ENCODE peak calls at places on chromosomes 12 and 14, in five cellular contexts. Y, X, P, O and R are unnamed samples.

GRCh38 chr12:7915911-7916403 is 20.0 kb downstream of the SLC2A3 start:
- DNase-seq in X (no peak), Y (no peak), O (no peak), P (peak; percentile 39), R (no peak)

GRCh38 chr12:120252071-120252906 is 13.2 kb downstream of the PXN start:
- DNase-seq in X (no peak), O (no peak), Y (no peak), P (no peak), R (peak; percentile 46)

GRCh38 chr14:55843718-55844403 is 263.9 kb downstream of the KTN1 start:
- DNase-seq in Y (no peak), O (no peak), X (no peak), P (no peak), R (no peak)

GRCh38 chr12:88453323-88453722 is 126.9 kb downstream of the KITLG start:
- DNase-seq in Y (no peak), O (no peak), P (no peak), X (no peak), R (no peak)

GRCh38 chr14:95196268-95196667 is 38.9 kb upstream of the DICER1 start:
- DNase-seq in Y (no peak), P (no peak), X (no peak), O (no peak), R (no peak)

GRCh38 chr12:62934799-62935674 is at the start of gene PPM1H:
- DNase-seq in P (peak; percentile 60), X (peak; percentile 93), O (peak; percentile 83), Y (peak; percentile 76), R (peak; percentile 84)

GRCh38 chr14:50343424-50343823 is 31.3 kb downstream of the DMAC2L start:
- DNase-seq in Y (no peak), O (no peak), P (peak; percentile 14), X (no peak), R (no peak)

GRCh38 chr12:124301084-124301654 is 6.3 kb downstream of the RFLNA start:
- DNase-seq in O (peak; percentile 21), P (no peak), Y (peak; percentile 27), X (no peak), R (no peak)

GRCh38 chr14:68172216-68172615 is 352.6 kb downstream of the RAD51B start:
- DNase-seq in X (no peak), P (no peak), O (no peak), Y (no peak), R (no peak)

GRCh38 chr12:79681008-79681590 is 9.7 kb downstream of the PAWR start:
- DNase-seq in O (no peak), X (no peak), Y (no peak), P (peak; percentile 68), R (no peak)

DNA sequence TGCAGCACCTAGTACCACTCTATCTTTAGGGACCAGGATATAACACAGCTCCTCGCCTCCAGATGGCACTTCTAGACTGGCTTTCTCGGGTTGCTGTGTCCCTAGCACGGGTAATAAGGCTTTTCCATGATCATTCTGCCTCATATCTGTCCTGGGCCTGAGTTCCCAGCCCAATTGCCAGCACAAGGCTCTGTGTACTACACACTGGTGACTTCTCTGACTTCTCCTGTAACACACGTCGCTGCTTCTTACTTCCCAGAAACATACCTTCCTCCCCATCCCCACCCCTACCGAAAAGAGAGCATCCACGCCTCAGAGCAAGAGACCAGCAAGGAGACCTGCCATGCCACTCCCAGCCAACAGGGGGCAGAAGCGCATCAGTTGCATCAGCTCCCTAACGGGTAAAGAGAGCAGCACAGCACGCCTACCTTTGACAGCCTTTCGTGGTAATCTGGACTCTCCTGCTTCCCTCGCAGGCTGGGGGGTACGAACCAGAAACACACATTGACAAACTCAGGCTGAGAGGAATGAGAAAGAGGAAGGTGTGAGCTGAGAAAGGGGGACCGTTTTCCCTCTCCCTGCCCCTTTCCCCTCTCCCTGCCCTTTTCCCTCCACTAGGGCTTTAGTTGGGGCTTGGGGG is 21.2 kb upstream of the ZNF740 start:
- DNase-seq in Y (peak; percentile 91), P (peak; percentile 76), O (peak; percentile 89), X (peak; percentile 85), R (peak; percentile 84)
- H3K36me3 ChIP-seq in Y (no peaks in the 10 kb centered on the region), P (peaks cover 30% of the 10 kb centered on the region), O (no peaks in the 10 kb centered on the region), X (no peaks in the 10 kb centered on the region), R (no peaks in the 10 kb centered on the region)

DNA sequence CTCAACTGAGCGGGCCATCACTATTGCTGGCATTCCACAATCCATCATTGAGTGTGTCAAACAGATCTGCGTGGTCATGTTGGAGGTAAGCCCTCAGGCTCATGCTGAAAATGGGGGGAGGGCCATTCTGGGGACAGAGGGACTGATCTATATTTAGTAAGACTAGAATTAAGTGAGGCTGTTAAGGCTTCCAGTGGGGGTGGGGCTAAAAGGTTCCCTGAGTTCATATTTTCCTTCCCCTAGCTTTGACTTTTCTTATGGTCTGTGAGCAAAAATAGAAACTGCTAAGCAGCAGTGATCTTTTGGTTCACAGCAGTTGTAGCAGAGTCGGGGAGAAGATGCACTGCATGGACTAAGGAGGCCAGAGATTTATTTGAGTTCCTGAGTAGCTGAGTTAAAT is 9.2 kb downstream of the PCBP2 start:
- DNase-seq in Y (no peak), X (no peak), O (peak; percentile 73), P (no peak), R (no peak)
- H3K36me3 ChIP-seq in Y (peaks cover 18% of the 10 kb centered on the region), X (peaks cover 65% of the 10 kb centered on the region), O (peaks cover 48% of the 10 kb centered on the region), P (peaks cover 99% of the 10 kb centered on the region), R (peaks cover 82% of the 10 kb centered on the region)

DNA sequence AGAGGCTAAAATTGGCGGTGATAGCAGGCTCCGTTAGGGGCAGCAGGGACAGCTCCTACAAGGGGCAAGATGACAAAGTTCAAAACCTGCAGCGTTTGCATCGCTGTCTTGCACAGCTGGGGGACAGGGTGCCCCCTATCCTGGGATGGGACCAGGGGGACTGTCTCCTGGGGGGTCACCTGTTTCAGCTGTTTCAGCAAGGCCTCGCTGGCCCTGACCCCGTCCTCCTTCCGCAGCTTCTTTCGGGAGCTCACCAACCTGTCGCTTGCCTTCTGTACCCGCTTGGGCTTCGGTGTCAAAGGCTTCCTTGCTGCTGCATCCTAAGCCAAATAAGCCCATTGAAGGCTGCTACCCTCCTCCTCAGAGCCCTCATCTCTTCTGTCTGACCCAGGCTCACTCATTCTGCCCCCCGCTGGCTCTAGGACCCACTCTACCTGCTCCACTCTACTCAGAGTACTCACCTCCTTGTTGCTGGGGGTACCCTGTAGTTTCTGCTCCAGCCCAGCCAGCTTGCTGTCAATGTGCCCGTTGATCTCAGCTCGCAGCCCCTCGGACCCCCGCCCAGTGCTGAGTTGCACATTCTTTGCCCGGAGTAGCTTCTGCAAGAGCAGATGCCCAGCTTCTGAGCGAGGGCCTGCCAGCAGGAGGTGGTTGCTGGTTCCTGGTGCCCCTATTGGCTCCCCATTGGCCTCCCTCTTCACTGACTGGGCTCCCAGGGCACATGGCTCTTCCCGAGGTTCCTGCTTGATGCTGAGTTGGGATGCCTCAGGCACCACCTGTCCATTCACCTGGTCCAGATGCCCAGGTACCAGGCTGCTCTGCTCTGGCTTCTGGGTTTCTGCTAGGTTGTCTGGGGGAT is 12.4 kb upstream of the PRKAG1 start:
- DNase-seq in P (no peak), O (no peak), Y (peak; percentile 45), X (no peak), R (no peak)
- H3K36me3 ChIP-seq in P (peaks cover 98% of the 10 kb centered on the region), O (peaks cover 8% of the 10 kb centered on the region), Y (peaks cover 26% of the 10 kb centered on the region), X (no peaks in the 10 kb centered on the region), R (peaks cover 21% of the 10 kb centered on the region)

GRCh38 chr12:132057691-132058090 is 86.4 kb downstream of the DDX51 start:
- DNase-seq in O (no peak), X (no peak), Y (no peak), P (no peak), R (no peak)

GRCh38 chr12:132054983-132055382 is 89.1 kb downstream of the DDX51 start:
- DNase-seq in X (no peak), O (no peak), P (no peak), Y (no peak), R (no peak)

GRCh38 chr12:132056959-132057358 is 87.2 kb downstream of the DDX51 start:
- DNase-seq in P (no peak), O (no peak), X (no peak), Y (no peak), R (no peak)

GRCh38 chr12:132055535-132056096 is 88.5 kb downstream of the DDX51 start:
- DNase-seq in P (no peak), O (no peak), X (no peak), Y (no peak), R (no peak)

GRCh38 chr12:132056320-132056719 is 87.8 kb downstream of the DDX51 start:
- DNase-seq in X (no peak), O (no peak), P (no peak), Y (no peak), R (no peak)
- H3K36me3 ChIP-seq in X (no peaks in the 10 kb centered on the region), O (peaks cover 9% of the 10 kb centered on the region), P (peaks cover 88% of the 10 kb centered on the region), Y (peaks cover 9% of the 10 kb centered on the region), R (peaks cover 57% of the 10 kb centered on the region)

GRCh38 chr12:114384746-114385145 is 21.2 kb downstream of the TBX5 start:
- DNase-seq in P (no peak), X (no peak), O (no peak), Y (no peak), R (no peak)
- H3K36me3 ChIP-seq in P (peaks cover 48% of the 10 kb centered on the region), X (no peaks in the 10 kb centered on the region), O (no peaks in the 10 kb centered on the region), Y (no peaks in the 10 kb centered on the region), R (peaks cover 1% of the 10 kb centered on the region)

DNA sequence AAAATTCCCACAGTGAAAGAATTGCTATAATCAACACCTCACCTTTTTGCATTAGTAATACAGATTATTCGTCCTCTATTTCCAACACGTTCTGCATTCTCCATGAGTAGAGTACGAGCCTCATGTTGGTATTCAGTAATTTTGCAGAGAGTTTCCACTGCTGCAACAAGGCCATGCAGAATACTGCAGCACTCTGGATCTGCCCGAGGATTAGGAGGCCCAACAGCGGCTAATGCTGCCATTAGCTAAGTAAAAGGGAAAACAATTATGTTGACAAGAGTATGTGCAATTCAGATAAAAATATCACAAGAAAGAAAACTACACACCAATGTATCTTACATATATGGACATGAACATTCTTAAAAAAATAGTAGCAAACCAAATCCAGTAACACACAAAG is 9.1 kb downstream of the INTS13 start:
- DNase-seq in Y (no peak), X (no peak), P (no peak), O (no peak), R (no peak)
- H3K36me3 ChIP-seq in Y (peaks cover 1% of the 10 kb centered on the region), X (peaks cover 3% of the 10 kb centered on the region), P (peaks cover 77% of the 10 kb centered on the region), O (peaks cover 2% of the 10 kb centered on the region), R (peaks cover 22% of the 10 kb centered on the region)

DNA sequence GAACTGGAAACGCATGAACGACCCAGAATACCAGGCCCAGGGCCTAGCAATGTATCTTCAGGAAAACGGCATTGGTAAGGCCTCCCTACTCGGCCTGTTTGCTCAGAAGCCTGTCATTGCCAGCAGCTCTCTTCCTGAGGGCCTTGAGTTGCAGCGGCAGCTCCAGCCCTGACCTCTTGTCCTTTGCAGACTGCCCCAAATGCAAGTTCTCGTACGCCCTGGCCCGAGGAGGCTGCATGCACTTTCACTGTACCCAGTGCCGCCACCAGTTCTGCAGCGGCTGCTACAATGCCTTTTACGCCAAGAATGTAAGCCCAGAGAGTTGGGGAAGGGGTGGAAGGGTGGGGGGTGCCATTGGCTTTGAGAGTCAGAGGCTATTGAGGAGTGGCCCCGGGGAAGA is 3.7 kb upstream of the IRF9 start:
- DNase-seq in O (peak; percentile 16), P (no peak), Y (no peak), X (no peak), R (no peak)
- H3K36me3 ChIP-seq in O (peaks cover 3% of the 10 kb centered on the region), P (peaks cover 66% of the 10 kb centered on the region), Y (peaks cover 5% of the 10 kb centered on the region), X (peaks cover 4% of the 10 kb centered on the region), R (peaks cover 36% of the 10 kb centered on the region)